ENCODE peak calls at places on chromosomes 4 and X, in four cellular contexts. G is neural progenitor cell; Q is naive thymus-derived CD4-positive, alpha-beta T cell; Z is heart right ventricle. N is an unnamed sample. For H3K36me3, the result is how much of the 10 kb centered on the place peaks cover.

GRCh38 chr4:40283968-40284367 is 51.2 kb upstream of the CHRNA9 start:
- DNase-seq in Z (no peak), G (no peak), Q (peak), N (peak)

GRCh38 chr4:65968873-65969272 is 298.6 kb upstream of the EPHA5 start:
- DNase-seq in Z (no peak), Q (no peak), G (no peak), N (peak)

GRCh38 chrX:7201481-7201880 is 53.5 kb upstream of the PUDP start:
- DNase-seq in G (no peak), Q (no peak), Z (no peak), N (no peak)

GRCh38 chr4:37802068-37802666 is 24.3 kb upstream of the PGM2 start:
- DNase-seq in G (peak), Z (peak), Q (no peak), N (peak)

GRCh38 chr4:90227177-90227576 is 100.0 kb downstream of the CCSER1 start:
- DNase-seq in Q (no peak), G (no peak), Z (no peak), N (no peak)

GRCh38 chrX:43333543-43333942 is 322.6 kb upstream of the MAOA start:
- DNase-seq in G (no peak), Z (no peak), Q (no peak), N (no peak)

GRCh38 chr4:41178372-41179085 is 35.8 kb downstream of the APBB2 start:
- DNase-seq in Q (no peak), Z (no peak), G (no peak), N (no peak)

GRCh38 chr4:100340534-100341364 is 150.5 kb upstream of the DDIT4L start:
- DNase-seq in Z (no peak), Q (no peak), G (no peak), N (no peak)

GRCh38 chr4:116005037-116005805 is 891.8 kb upstream of the NDST4 start:
- DNase-seq in Z (no peak), Q (no peak), G (no peak), N (no peak)

GRCh38 chr4:23333556-23333945 is 556.3 kb downstream of the PPARGC1A start:
- DNase-seq in Z (no peak), Q (no peak), G (no peak), N (no peak)

GRCh38 chr4:14289708-14290107 is 662.2 kb upstream of the BOD1L1 start:
- DNase-seq in Z (no peak), G (no peak), Q (no peak), N (no peak)

GRCh38 chr4:3414421-3415279 is 27.1 kb upstream of the HGFAC start:
- DNase-seq in Q (no peak), G (no peak), Z (no peak), N (peak)

GRCh38 chr4:186158966-186159365 is 32.4 kb upstream of the CYP4V2 start:
- DNase-seq in G (no peak), Q (no peak), Z (no peak), N (no peak)

GRCh38 chrX:9610774-9611392 is 146.0 kb downstream of the TBL1X start:
- DNase-seq in Z (no peak), G (no peak), Q (no peak), N (no peak)

GRCh38 chrX:106306391-106306947 is 138.4 kb downstream of the PWWP3B start:
- DNase-seq in Q (no peak), G (no peak), Z (no peak), N (no peak)

GRCh38 chr4:54058171-54058570 is 6.2 kb downstream of the CHIC2 start:
- DNase-seq in Z (no peak), Q (peak), G (no peak), N (no peak)

GRCh38 chrX:12894074-12894691 is 12.2 kb upstream of the TLR8 start:
- DNase-seq in Q (peak), Z (no peak), G (peak), N (peak)

GRCh38 chr4:135192746-135193535 is 991.4 kb upstream of the PABPC4L start:
- DNase-seq in Q (no peak), G (no peak), Z (no peak), N (no peak)

GRCh38 chr4:182188622-182189021 is 54.6 kb upstream of the TENM3 start:
- DNase-seq in G (no peak), Z (no peak), Q (no peak), N (no peak)

GRCh38 chr4:109332926-109333464 is 30.5 kb upstream of the COL25A1 start:
- DNase-seq in Z (no peak), G (peak), Q (no peak), N (peak)

GRCh38 chr4:173217727-173218126 is 49.1 kb downstream of the GALNT7 start:
- DNase-seq in G (no peak), Z (no peak), Q (no peak), N (no peak)

GRCh38 chrX:124555036-124555595 is 208.8 kb downstream of the SH2D1A start:
- DNase-seq in Z (no peak), Q (no peak), G (no peak), N (no peak)

GRCh38 chrX:87374324-87374723 is 143.3 kb upstream of the KLHL4 start:
- DNase-seq in G (no peak), Q (no peak), Z (no peak), N (no peak)

GRCh38 chr4:10589808-10590207 is 94.8 kb downstream of the CLNK start:
- DNase-seq in G (no peak), Z (no peak), Q (peak), N (no peak)

GRCh38 chr4:84648863-84649647 is 66.1 kb downstream of the CDS1 start:
- DNase-seq in G (no peak), Q (no peak), Z (no peak), N (no peak)

GRCh38 chr4:149555146-149555545 is 260.5 kb downstream of the IQCM start:
- DNase-seq in Z (no peak), G (no peak), Q (no peak), N (no peak)

GRCh38 chr4:4387531-4388311 is 819 bp downstream of the NSG1 start:
- DNase-seq in Z (no peak), Q (no peak), G (peak), N (peak)

GRCh38 chrX:132270021-132270420 is 50.8 kb upstream of the RAP2C start:
- DNase-seq in Z (no peak), Q (no peak), G (no peak), N (no peak)

GRCh38 chr4:113394730-113395530 is 345.5 kb downstream of the ANK2 start:
- DNase-seq in G (peak), Q (peak), Z (peak), N (peak)

GRCh38 chrX:109040057-109040456 is 303.7 kb upstream of the IRS4 start:
- DNase-seq in Z (no peak), Q (no peak), G (peak), N (no peak)

DNA sequence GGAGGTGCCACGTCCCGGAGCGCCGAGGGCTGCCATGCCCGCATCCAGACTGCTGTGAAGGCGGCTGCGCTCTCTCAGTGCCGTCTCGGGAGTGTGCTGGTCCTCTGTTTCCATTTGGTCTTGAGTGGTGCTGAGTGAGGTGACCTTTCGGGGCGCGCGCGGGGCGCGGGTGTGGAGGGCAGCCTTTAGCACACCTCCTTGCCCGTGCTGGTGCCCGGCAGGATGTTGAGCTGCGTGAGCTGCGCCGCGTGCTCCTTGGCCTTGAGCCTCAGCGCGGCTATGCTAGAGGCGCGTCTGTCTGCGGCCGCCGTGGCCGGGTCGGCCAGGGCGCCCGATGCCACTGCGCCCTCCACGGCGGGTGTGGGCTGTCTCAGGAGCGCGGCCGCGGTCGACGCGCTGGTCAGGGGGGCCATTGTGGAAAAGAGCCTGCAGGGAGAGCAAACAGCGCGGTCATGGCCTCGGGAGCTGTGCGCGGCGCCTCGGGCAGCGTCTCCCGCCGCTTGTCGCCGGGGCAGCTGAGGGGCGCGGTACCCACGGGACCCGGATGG is 11.2 kb downstream of the ARX start:
- DNase-seq in G (peak), Z (no peak), Q (no peak), N (no peak)
- H3K4me3 ChIP-seq in G (peak), Z (no peak), Q (no peak), N (no peak)

DNA sequence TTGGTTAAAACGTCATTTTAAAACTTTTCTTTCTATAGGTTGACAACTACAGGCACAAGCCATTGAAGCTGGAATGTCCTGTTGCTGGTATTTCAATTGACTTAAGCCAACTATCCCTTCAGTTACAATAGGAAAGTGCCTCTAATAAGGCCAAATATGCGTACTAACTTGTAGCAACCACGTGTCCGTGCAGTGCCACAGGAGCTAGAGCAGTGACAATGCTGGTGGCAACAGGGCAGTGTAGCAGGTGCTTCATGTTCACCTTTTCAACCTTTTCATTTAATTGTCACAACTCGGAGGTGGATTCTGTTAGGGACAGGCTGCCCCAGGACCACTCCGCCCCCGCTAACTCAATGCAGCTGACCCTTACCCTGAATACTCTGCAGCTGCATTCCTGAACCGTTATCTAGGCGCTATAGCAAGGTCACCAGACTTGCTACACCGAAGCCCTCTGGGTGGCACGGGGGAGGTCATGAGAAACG is 37.7 kb downstream of the ERVMER34-1 start:
- DNase-seq in Q (no peak), G (peak), Z (no peak), N (peak)
- H3K36me3 ChIP-seq in Q (under half), G (under half), Z (under half), N (half or more)

GRCh38 chr4:79217043-79217442 is 108.8 kb downstream of the NAA11 start:
- DNase-seq in G (peak), Z (no peak), Q (no peak), N (no peak)
- H3K4me3 ChIP-seq in G (no peak), Z (no peak), Q (no peak), N (no peak)

GRCh38 chr4:1784789-1785591 is 8.1 kb upstream of the FGFR3 start:
- DNase-seq in Q (no peak), G (no peak), Z (peak), N (no peak)
- H3K36me3 ChIP-seq in Q (under half), G (under half), Z (under half), N (under half)

DNA sequence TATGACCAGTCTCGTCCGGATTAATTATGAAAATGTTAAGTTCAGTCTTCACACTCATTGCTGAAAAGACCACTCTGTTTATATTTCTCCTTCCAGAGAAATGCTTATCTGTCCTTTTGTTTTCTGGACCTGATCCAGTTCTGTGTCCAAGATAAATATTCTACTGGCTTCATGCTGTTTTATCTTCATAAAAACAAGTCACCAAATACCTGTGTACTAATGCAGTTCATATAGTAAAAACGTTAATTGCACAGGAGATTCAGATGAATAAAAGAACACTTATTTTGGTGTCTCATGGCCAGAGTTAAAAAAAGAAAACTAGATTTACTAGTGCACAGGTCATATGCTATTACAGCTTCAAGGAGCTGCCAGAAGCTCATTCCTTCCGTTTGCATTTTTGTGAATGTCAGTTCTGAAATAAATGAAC is 17.3 kb downstream of the FNIP2 start:
- DNase-seq in Q (no peak), Z (no peak), G (no peak), N (no peak)
- H3K4me3 ChIP-seq in Q (no peak), Z (no peak), G (no peak), N (no peak)

DNA sequence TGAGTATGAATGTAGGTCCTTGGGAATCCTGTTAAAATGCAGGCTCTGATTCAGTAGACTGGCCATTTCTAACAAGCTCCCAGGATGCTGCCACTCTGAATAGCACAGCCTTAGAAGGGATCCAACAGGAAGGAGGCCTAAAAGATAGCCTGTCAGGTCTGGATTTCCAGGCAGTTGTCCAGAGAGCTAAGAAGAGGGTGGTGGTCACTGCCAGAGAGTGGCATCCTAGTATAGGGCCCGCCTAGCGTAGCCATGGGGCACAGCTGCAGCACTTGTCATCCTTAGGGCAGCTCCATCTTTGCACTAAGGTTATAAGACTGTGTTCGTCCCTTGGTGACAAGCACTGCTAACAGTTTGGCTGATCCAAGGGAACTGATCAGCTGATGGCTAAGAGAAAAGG is 20.5 kb upstream of the NUP54 start:
- DNase-seq in Z (no peak), Q (no peak), G (no peak), N (no peak)
- H3K36me3 ChIP-seq in Z (under half), Q (under half), G (under half), N (under half)

DNA sequence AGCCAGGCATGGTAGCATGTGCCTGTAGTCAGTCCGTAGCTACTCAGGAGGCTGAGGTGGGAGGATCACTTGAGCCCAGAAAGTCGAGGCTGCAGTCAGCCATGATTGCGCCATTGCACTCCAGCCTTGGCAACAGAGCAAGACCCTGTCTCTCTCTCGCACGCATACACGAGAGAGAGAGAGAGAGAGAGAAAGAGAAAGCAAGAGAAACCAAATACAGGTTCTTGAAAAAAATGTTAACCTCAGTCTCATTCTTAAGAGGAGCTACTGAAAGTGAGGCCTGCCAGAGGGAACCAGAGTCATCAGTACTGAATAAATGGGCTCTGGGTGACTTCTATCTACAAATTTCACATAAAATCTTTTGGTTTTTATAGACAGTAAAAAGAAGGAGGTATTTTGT is 42.9 kb downstream of the KIAA0232 start:
- DNase-seq in G (no peak), Q (no peak), Z (no peak), N (no peak)
- H3K4me3 ChIP-seq in G (no peak), Q (no peak), Z (no peak), N (no peak)

GRCh38 chr4:168263039-168263438 is 55.5 kb downstream of the DDX60 start:
- DNase-seq in Z (no peak), G (no peak), Q (no peak), N (no peak)
- H3K36me3 ChIP-seq in Z (under half), G (under half), Q (under half), N (under half)

N was measured in HAP-1.